ENCODE peak calls at places on chromosomes 12 and 14, in seven cellular contexts. A is lung, R is heart left ventricle, N is bronchial epithelial cell, O is ascending aorta, V is endothelial cell of umbilical vein, E is prostate gland. M is an unnamed sample.

GRCh38 chr14:22386924-22387775 is 201.9 kb downstream of the DAD1 start:
- DNase-seq in N (peak; percentile 63), R (peak; percentile 56), E (peak; percentile 67), V (peak; percentile 77), A (peak; percentile 76), O (no peak), M (peak; percentile 55)

GRCh38 chr12:107225626-107226025 is 132.3 kb upstream of the CRY1 start:
- DNase-seq in O (no peak), R (no peak), A (no peak), N (no peak), E (no peak), V (no peak), M (no peak)

GRCh38 chr14:69170848-69171247 is 17.9 kb upstream of the DCAF5 start:
- DNase-seq in R (no peak), O (no peak), A (no peak), N (no peak), V (no peak), E (no peak), M (no peak)

GRCh38 chr14:90426663-90427062 is 29.8 kb downstream of the CALM1 start:
- DNase-seq in N (no peak), A (no peak), O (no peak), V (peak; percentile 69), E (peak; percentile 21), R (peak; percentile 61), M (no peak)

GRCh38 chr12:74449872-74450271 is 87.8 kb upstream of the ATXN7L3B start:
- DNase-seq in N (peak; percentile 70), O (no peak), V (no peak), R (no peak), A (no peak), E (no peak), M (no peak)

GRCh38 chr14:52400846-52401245 is 86.7 kb downstream of the PTGER2 start:
- DNase-seq in A (no peak), E (no peak), O (no peak), N (no peak), R (no peak), V (no peak), M (no peak)

GRCh38 chr14:73472182-73473114 is 14.1 kb upstream of the NUMB start:
- DNase-seq in V (peak; percentile 77), E (peak; percentile 23), N (peak; percentile 70), R (no peak), A (no peak), O (no peak), M (no peak)

GRCh38 chr14:75069811-75070145 is 337 bp downstream of the ZC2HC1C start:
- DNase-seq in E (no peak), A (no peak), O (no peak), R (no peak), N (no peak), V (no peak), M (no peak)

GRCh38 chr14:25846232-25846631 is 751.6 kb downstream of the NOVA1 start:
- DNase-seq in O (no peak), A (no peak), E (no peak), V (no peak), R (no peak), N (no peak), M (no peak)

GRCh38 chr14:21917699-21918436 is 244.2 kb upstream of the OR4E1 start:
- DNase-seq in A (no peak), V (peak; percentile 91), E (peak; percentile 31), R (no peak), O (no peak), N (peak; percentile 94), M (no peak)

GRCh38 chr14:23631234-23631633 is 4.9 kb upstream of the DHRS2 start:
- DNase-seq in E (no peak), R (no peak), V (no peak), O (no peak), A (no peak), N (no peak), M (no peak)

GRCh38 chr12:107597695-107598410 is 87.7 kb upstream of the PWP1 start:
- DNase-seq in A (no peak), E (no peak), R (no peak), V (no peak), N (no peak), O (no peak), M (no peak)

GRCh38 chr12:1115471-1116242 is 124.6 kb downstream of the ERC1 start:
- DNase-seq in O (no peak), V (peak; percentile 45), N (peak; percentile 97), A (no peak), R (no peak), E (no peak), M (no peak)

GRCh38 chr12:131309700-131310099 is 356.0 kb downstream of the ADGRD1 start:
- DNase-seq in R (no peak), E (no peak), V (no peak), O (no peak), A (no peak), N (no peak), M (no peak)

GRCh38 chr12:1272132-1272531 is 281.1 kb downstream of the ERC1 start:
- DNase-seq in N (no peak), O (no peak), E (no peak), A (no peak), V (no peak), R (no peak), M (no peak)

GRCh38 chr12:107242189-107242588 is 148.8 kb upstream of the CRY1 start:
- DNase-seq in V (peak; percentile 11), E (no peak), R (no peak), N (peak; percentile 7), O (no peak), A (no peak), M (no peak)

GRCh38 chr12:7190268-7191055 is 976 bp downstream of the PEX5 start:
- DNase-seq in O (no peak), E (peak; percentile 11), N (no peak), V (no peak), R (no peak), A (no peak), M (no peak)

GRCh38 chr14:68819260-68819691 is 26.4 kb upstream of the ZFP36L1 start:
- DNase-seq in N (peak; percentile 91), V (no peak), O (no peak), E (no peak), A (no peak), R (peak; percentile 31), M (no peak)

GRCh38 chr12:30974746-30975500 is 48.4 kb downstream of the TSPAN11 start:
- DNase-seq in O (no peak), N (no peak), V (no peak), R (no peak), E (no peak), A (no peak), M (no peak)

GRCh38 chr12:105048315-105048714 is 35.9 kb downstream of the ALDH1L2 start:
- DNase-seq in V (no peak), E (no peak), R (no peak), A (no peak), O (no peak), N (no peak), M (no peak)

GRCh38 chr12:49998453-49998852 is 25.7 kb downstream of the AQP6 start:
- DNase-seq in N (no peak), A (no peak), V (no peak), R (no peak), O (no peak), E (no peak), M (no peak)
- TF ChIP-seq CTCF in N (no peak), A (no peak), V (no peak), R (no peak), O (no peak), E (no peak), M (no peak)

DNA sequence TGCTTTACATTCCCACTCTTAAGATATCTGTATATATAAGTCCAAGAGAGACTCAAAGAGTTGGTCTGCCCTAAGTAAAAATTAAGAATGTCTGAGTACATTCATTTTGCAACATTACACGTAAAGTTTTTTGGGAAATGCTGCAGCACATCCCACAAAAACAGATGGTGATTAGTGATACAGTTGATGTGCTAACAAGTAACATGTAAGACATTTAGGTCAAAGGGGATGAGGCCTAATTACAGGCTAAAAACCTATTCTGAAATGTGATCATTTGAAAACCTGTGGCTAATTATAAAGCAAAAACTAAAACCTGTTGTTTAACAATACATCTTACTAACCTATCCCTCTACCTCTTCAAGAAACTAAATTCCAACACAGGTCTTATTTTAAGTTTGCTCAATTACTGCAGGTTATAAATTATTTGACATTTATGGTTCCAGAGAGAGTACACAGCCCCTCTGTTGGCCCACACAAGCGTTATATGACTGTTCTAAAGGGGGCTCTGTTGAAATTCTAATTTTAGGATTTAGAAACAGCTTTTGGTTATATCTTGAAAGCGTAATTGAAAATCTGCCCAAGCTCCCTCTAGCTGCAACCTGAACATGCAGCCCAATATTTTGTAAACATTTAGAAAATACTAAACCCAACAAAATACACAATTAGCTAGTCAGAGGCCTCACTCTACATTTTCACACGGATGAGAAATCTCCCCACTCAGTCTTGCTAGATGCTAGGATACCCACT is 42.9 kb downstream of the BRAP start:
- DNase-seq in A (no peak), V (no peak), E (no peak), R (no peak), N (no peak), O (no peak), M (no peak)
- TF ChIP-seq CTCF in A (no peak), V (no peak), E (peak; percentile 19), R (no peak), N (no peak), O (no peak), M (no peak)

DNA sequence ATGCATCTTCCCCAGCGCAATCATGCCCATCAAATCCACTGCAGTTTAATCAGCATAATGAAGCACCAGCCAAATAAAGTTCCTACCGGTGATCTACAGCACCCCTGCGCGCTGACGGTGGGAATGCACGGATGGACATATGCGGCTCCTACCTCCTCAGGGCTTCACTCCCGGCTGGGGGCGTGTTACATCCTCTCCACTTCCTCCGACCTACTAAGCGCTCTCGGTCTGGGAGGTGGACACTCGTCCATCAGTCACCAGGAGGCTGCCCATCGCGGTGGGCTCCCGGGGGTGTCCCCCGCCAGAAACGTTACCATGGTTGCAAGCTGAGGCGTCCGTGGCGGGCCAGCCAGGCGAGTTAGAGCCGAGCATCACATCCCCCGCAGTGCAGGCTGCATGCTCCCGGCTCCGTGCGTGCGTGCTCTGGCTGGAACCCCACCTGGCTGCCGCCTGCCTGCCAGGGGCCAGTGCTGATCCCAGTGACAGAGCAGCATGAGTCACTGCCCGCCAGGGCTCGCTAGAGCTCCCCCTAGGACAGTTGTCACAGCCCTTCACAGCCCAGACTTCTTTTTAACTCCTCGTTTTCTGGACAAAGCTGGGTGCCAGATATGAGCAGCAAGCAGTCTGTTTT is 73.0 kb downstream of the CIT start:
- DNase-seq in N (peak; percentile 78), V (peak; percentile 71), E (peak; percentile 51), O (no peak), R (peak; percentile 64), A (peak; percentile 29), M (no peak)
- TF ChIP-seq CTCF in N (peak; percentile 87), V (peak; percentile 65), E (peak; percentile 52), O (no peak), R (peak; percentile 29), A (no peak), M (no peak)

GRCh38 chr12:20144341-20144740 is 224.0 kb upstream of the PDE3A start:
- DNase-seq in R (no peak), E (no peak), V (no peak), O (no peak), N (no peak), A (no peak), M (no peak)

GRCh38 chr12:20148241-20148640 is 220.1 kb upstream of the PDE3A start:
- DNase-seq in E (no peak), O (no peak), V (no peak), N (no peak), A (no peak), R (no peak), M (no peak)

GRCh38 chr12:20142295-20142694 is 226.0 kb upstream of the PDE3A start:
- DNase-seq in A (no peak), V (no peak), O (no peak), R (no peak), N (no peak), E (no peak), M (no peak)

GRCh38 chr12:20140751-20141150 is 227.6 kb upstream of the PDE3A start:
- DNase-seq in A (no peak), R (no peak), N (no peak), E (no peak), O (no peak), V (no peak), M (no peak)

GRCh38 chr12:20142956-20143355 is 225.4 kb upstream of the PDE3A start:
- DNase-seq in O (no peak), V (no peak), N (no peak), R (no peak), A (no peak), E (no peak), M (no peak)
- TF ChIP-seq CTCF in O (no peak), V (peak; percentile 1), N (no peak), R (no peak), A (no peak), E (no peak), M (no peak)

M was measured in omental fat pad.